ENCODE peak calls at places on chromosomes 1 and 21, in four cellular contexts. D is HCT116, S is K562, F is H1. Q is an unnamed sample.

GRCh38 chr1:177927021-177927596 is 42.7 kb downstream of the SEC16B start:
- DNase-seq in D (no peak), F (no peak), S (no peak), Q (no peak)

GRCh38 chr1:37793773-37794371 is at the start of gene MANEAL:
- DNase-seq in F (peak; percentile 60), D (peak; percentile 33), S (peak; percentile 73), Q (no peak)

GRCh38 chr1:247079141-247079874 is 697 bp upstream of the ZNF670 start:
- DNase-seq in S (peak; percentile 36), D (no peak), F (no peak), Q (peak; percentile 88)

GRCh38 chr1:27122652-27123051 is 32.3 kb downstream of the SLC9A1 start:
- DNase-seq in S (peak; percentile 90), F (no peak), D (no peak), Q (peak; percentile 86)

GRCh38 chr1:27478098-27478497 is 11.9 kb downstream of the WASF2 start:
- DNase-seq in S (no peak), F (no peak), D (no peak), Q (no peak)

GRCh38 chr21:44774972-44775371 is 26.6 kb downstream of the UBE2G2 start:
- DNase-seq in D (no peak), F (no peak), S (no peak), Q (no peak)

GRCh38 chr21:31537872-31538576 is 121.5 kb upstream of the SOD1 start:
- DNase-seq in D (no peak), F (peak; percentile 77), S (no peak), Q (no peak)

GRCh38 chr1:1921459-1921862 is 2.4 kb upstream of the TMEM52 start:
- DNase-seq in D (no peak), F (no peak), S (no peak), Q (no peak)

GRCh38 chr1:155392898-155393411 is 72.3 kb downstream of the RUSC1 start:
- DNase-seq in F (no peak), D (no peak), S (no peak), Q (no peak)

GRCh38 chr1:219174672-219175564 is 1.2 kb downstream of the LYPLAL1 start:
- DNase-seq in S (peak; percentile 25), D (no peak), F (no peak), Q (peak; percentile 49)

GRCh38 chr1:29921741-29922140 is 685.4 kb downstream of the PTPRU start:
- DNase-seq in D (no peak), S (no peak), F (no peak), Q (no peak)

GRCh38 chr1:57683037-57683928 is 259.4 kb upstream of the DAB1 start:
- DNase-seq in S (no peak), D (no peak), F (peak; percentile 61), Q (no peak)

GRCh38 chr1:89708727-89709375 is 75.9 kb downstream of the LRRC8C start:
- DNase-seq in S (no peak), F (no peak), D (no peak), Q (no peak)

GRCh38 chr1:59427155-59427554 is 130.3 kb downstream of the FGGY start:
- DNase-seq in F (no peak), S (peak; percentile 39), D (peak; percentile 92), Q (no peak)
- TF ChIP-seq FOSL1 in F (no peak), S (peak; percentile 71), D (peak; percentile 94), Q (no peak)

GRCh38 chr1:45047032-45047431 is 35.0 kb downstream of the UROD start:
- DNase-seq in F (no peak), D (no peak), S (no peak), Q (no peak)
- TF ChIP-seq SRF in F (no peak), D (no peak), S (no peak), Q (no peak)

GRCh38 chr1:109959632-109959973 is 25.0 kb upstream of the AHCYL1 start:
- DNase-seq in D (no peak), F (no peak), S (no peak), Q (no peak)

GRCh38 chr1:109963864-109964263 is 20.7 kb upstream of the AHCYL1 start:
- DNase-seq in S (no peak), D (no peak), F (no peak), Q (no peak)

GRCh38 chr1:109959974-109960744 is 24.4 kb upstream of the AHCYL1 start:
- DNase-seq in F (no peak), S (no peak), D (no peak), Q (peak; percentile 96)

GRCh38 chr1:109960745-109961094 is 23.8 kb upstream of the AHCYL1 start:
- DNase-seq in F (no peak), S (no peak), D (no peak), Q (no peak)
- TF ChIP-seq FOSL1 in F (no peak), S (no peak), D (no peak), Q (no peak)

GRCh38 chr1:6269997-6270401 is 9.1 kb upstream of the GPR153 start:
- DNase-seq in D (no peak), F (no peak), S (no peak), Q (no peak)
- TF ChIP-seq SRF in D (no peak), F (no peak), S (no peak), Q (no peak)

DNA sequence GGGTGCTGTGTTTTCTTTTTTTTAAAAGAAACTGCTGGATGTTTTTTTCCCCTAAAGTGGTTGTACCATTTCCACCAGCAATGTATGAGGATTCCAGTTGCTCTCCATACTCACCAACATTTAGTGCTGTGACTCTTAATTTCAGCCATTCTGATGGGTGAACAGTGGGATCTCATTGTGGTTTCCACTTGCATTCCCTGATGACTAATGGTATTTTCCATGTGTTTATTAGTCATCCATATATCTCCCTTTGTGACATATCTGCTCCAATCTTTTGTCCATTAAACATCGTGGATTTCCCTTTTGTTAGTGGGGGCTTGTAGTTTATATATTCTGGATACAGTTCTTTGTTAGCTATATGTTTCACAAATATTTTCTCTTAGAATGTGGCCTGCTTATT is 206.0 kb downstream of the CAMTA1 start:
- DNase-seq in D (peak; percentile 51), S (no peak), F (no peak), Q (no peak)
- TF ChIP-seq FOSL1 in D (peak; percentile 94), S (peak; percentile 90), F (no peak), Q (no peak)

DNA sequence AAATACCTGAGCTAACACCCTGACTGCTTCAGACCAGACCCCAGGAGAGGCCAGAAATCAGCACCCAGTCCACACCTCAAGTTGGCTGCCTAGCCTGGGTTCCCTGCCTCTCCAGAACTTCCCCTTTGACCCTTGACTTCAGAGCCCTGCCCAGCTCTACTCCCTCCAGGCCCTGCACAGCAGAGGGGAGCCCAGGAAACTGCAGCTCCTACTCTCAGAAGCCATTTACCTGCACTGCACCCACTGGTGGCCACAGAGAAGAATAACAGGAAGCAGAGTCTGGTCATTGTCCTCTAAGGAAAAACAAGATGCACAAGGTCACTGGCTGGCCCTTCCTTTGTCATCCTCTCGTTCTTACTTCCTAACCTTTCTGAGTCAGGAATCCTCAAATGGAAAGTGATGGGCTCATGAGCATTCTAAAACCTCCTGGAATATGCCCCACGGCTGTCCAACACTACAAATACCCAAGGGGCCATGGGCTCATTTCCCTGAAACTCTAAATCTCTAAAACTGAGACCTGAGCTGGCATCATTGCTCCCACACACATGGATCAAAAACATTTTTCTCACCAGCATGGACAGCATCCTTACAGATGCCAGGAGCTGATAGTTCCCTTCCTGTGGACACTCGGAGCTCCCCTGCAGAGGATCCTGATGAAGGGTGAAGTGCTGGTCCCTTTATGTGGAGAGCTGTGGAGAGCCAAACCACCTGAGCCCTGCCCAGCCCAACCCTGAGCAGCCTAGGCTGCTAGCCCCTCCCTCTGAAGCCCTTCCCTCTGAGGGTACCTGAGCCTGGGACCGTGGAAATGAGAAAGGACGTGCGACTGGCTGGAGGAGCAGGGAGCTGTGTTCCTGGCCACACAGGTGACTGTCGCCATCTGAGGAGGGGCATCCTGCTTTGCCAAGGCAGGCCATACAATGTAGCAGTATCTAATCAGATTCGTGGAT is at the start of gene ITLN2:
- DNase-seq in F (peak; percentile 71), S (peak; percentile 63), D (peak; percentile 45), Q (peak; percentile 67)
- TF ChIP-seq SRF in F (no peak), S (no peak), D (no peak), Q (no peak)

DNA sequence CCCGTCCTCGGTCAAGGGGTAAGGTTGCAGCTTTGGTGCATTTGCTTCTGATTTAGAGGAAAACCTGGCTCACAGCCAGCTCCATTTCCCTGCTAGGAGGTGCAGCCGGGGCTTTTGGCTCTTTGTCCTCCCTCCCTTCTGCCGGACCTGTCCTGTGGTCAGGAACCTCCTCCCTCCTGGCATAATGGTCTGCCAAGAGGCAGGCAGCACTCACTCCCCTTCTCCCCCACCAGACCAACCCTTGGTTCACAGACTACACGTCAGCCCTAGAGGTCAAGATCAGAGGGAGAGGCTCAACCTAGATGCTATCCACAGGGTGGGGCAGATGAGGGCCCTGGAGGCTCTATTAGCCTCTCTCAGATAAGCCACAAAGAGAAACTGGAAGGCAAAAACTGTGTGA is 64.9 kb downstream of the PLXNA2 start:
- DNase-seq in F (no peak), D (no peak), S (peak; percentile 38), Q (no peak)
- TF ChIP-seq FOSL1 in F (no peak), D (no peak), S (no peak), Q (no peak)

GRCh38 chr1:229537894-229538293 is 20.6 kb downstream of the ABCB10 start:
- DNase-seq in F (no peak), D (no peak), S (no peak), Q (no peak)

GRCh38 chr1:229539868-229540506 is 18.5 kb downstream of the ABCB10 start:
- DNase-seq in S (no peak), F (no peak), D (no peak), Q (no peak)

GRCh38 chr1:229538945-229539344 is 19.6 kb downstream of the ABCB10 start:
- DNase-seq in D (no peak), S (no peak), F (no peak), Q (no peak)

GRCh38 chr1:229535226-229535625 is 23.3 kb downstream of the ABCB10 start:
- DNase-seq in S (no peak), F (no peak), D (no peak), Q (no peak)

DNA sequence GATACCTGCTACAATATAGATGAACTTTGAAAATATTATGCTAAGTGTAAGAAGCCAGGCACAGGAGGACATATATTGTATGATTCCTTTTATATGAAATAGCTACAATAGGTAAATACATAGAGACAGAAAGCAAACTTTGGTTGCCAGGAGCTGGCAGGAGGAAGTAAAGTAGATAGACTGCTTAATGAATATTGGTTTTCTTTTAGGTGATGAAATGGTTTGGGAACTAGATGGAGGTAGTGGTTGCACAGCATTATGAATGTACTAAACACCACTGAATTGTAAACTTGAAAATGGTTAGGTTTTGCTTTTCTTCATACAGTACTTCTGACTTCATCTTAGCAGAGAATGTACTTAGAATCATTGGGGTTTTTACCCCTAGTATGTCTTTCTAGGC is 21.5 kb downstream of the ABCB10 start:
- DNase-seq in D (no peak), F (no peak), S (no peak), Q (no peak)
- TF ChIP-seq SRF in D (no peak), F (no peak), S (no peak), Q (no peak)

GRCh38 chr1:170967042-170967910 is 31.9 kb downstream of the MROH9 start:
- DNase-seq in D (peak; percentile 32), F (no peak), S (no peak), Q (peak; percentile 25)
- TF ChIP-seq FOSL1 in D (no peak), F (no peak), S (no peak), Q (no peak)